ENCODE peak calls at places on chromosomes 1 and 21, in eight cellular contexts. J is cardiac muscle cell; U is psoas muscle; F is IMR-90; E is ovary; Z is MM.1S; C is fibroblast of lung; X is CD4-positive, CD25-positive, alpha-beta regulatory T cell. L is an unnamed sample. For H3K9me3, the result is how much of the 10 kb centered on the place peaks cover.

GRCh38 chr1:84689514-84690396 is 506 bp downstream of the SSX2IP start:
- DNase-seq in J (peak), U (peak), F (peak), E (no peak), Z (peak), C (peak), X (no peak), L (no peak)

GRCh38 chr1:216927111-216927510 is 203.9 kb upstream of the ESRRG start:
- DNase-seq in J (no peak), U (no peak), F (no peak), E (no peak), Z (no peak), C (no peak), X (no peak), L (no peak)

GRCh38 chr1:165353731-165354671 is 2.5 kb downstream of the LMX1A start:
- DNase-seq in J (peak), U (no peak), F (no peak), E (no peak), Z (no peak), C (no peak), X (no peak), L (no peak)

GRCh38 chr21:30718239-30718909 is at the start of gene KRTAP21-3:
- DNase-seq in J (no peak), U (no peak), F (no peak), E (no peak), Z (no peak), C (no peak), X (no peak), L (no peak)

GRCh38 chr1:155009221-155009711 is 6.7 kb downstream of the ZBTB7B start:
- DNase-seq in J (no peak), U (no peak), F (no peak), E (no peak), Z (no peak), C (no peak), X (no peak), L (no peak)

GRCh38 chr1:246320286-246320685 is 186.8 kb downstream of the SMYD3 start:
- DNase-seq in J (no peak), U (no peak), F (peak), E (no peak), Z (no peak), C (peak), X (no peak), L (no peak)

GRCh38 chr1:181033799-181034391 is at the start of gene MR1:
- DNase-seq in J (peak), U (no peak), F (peak), E (no peak), Z (peak), C (peak), X (peak), L (no peak)

GRCh38 chr1:30809514-30810263 is 52.1 kb upstream of the LAPTM5 start:
- DNase-seq in J (peak), U (no peak), F (peak), E (peak), Z (no peak), C (peak), X (no peak), L (no peak)

GRCh38 chr21:42579456-42580075 is 65.9 kb downstream of the SLC37A1 start:
- DNase-seq in J (no peak), U (no peak), F (no peak), E (peak), Z (no peak), C (no peak), X (no peak), L (no peak)

GRCh38 chr1:12159826-12160225 is 7.0 kb upstream of the TNFRSF1B start:
- DNase-seq in J (no peak), U (no peak), F (no peak), E (no peak), Z (no peak), C (no peak), X (peak), L (peak)

GRCh38 chr21:46109251-46110221 is 11.6 kb downstream of the COL6A2 start:
- DNase-seq in J (no peak), U (no peak), F (no peak), E (peak), Z (no peak), C (no peak), X (no peak), L (peak)

DNA sequence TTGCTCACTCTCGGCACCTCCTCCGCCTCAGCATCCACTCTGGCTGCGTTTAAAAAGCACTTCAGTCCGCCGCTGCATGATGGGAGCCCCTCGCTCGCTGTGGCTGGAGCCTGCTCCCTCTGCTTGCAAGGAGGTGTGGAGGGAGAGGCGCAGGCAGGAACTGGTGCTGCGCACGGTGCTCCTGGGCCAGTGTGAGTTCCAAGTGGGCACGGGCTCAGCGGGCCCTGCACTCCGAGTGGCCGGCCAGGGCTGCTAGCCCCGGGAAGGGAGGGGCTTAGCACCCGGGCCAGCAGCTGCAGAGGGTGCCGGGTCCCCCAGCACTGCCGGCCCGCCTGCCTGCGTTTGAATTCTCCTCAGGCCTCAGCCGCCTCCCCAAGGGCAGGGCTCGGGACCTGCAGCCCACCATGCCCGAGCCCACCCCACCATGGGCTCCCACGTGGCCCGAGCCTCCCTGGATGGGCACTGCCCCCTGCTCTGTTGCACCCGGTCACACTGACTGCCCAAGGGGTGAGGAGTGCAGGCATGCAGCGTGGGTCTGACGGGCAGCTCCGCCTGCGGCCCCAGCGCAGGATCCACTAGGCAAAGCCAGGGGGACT is 1599.5 kb downstream of the NCAM2 start:
- DNase-seq in J (no peak), U (no peak), F (no peak), E (no peak), Z (no peak), C (no peak), X (no peak), L (no peak)
- H3K9me3 ChIP-seq in J (under half), U (under half), F (under half), E (under half), Z (under half), C (under half), X (under half), L (under half)

DNA sequence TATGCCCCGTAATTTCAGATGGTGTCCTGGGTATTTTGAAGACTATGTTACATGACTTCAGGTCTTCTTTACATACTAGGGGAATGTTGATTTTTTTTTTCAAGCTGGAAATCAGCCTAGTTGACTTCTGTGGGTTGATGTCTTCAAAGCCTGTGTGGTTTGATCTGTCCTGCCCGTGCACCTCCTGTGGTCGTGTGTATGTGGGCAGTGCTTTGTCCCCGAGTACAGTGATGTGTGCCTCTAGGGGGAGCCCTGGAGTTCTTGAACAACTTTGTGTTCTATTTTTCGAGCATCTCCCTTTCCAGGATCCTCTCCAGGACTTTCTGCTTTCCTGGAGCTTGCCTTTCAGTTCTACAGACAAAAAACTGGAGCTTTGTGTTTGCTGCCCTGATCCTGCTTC is 28.9 kb downstream of the OBSCN start:
- DNase-seq in J (peak), U (no peak), F (peak), E (no peak), Z (no peak), C (peak), X (no peak), L (no peak)
- H3K9me3 ChIP-seq in J (under half), U (under half), F (under half), E (under half), Z (under half), C (under half), X (under half), L (under half)

DNA sequence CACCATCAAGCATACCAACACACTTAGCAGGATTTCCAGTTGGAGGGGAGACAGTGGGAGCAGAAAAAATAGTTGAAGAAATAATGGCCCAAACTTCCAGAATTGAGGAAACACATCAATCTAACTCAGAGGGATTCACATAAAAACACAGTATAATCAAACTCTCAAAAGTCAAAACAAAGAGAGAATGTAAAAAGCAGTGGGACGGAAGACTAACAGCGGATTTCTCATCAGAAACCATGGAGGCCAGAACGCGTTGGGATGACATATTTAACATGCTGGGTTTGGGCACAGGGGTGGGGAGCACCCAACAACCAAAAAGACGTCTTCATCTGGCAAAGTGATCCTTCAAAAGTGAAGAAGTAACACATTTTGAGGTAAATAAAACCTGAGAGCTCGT is 7.0 kb upstream of the KRTAP10-9 start:
- DNase-seq in J (no peak), U (no peak), F (no peak), E (no peak), Z (no peak), C (no peak), X (no peak), L (no peak)
- H3K9me3 ChIP-seq in J (under half), U (under half), F (under half), E (under half), Z (under half), C (under half), X (under half), L (under half)

GRCh38 chr1:82628887-82629286 is 828.2 kb downstream of the ADGRL2 start:
- DNase-seq in J (no peak), U (no peak), F (no peak), E (no peak), Z (no peak), C (no peak), X (no peak), L (no peak)
- H3K9me3 ChIP-seq in J (under half), U (under half), F (under half), E (under half), Z (under half), C (under half), X (under half), L (under half)

GRCh38 chr1:69055223-69055622 is 512.5 kb upstream of the LRRC7 start:
- DNase-seq in J (no peak), U (no peak), F (peak), E (no peak), Z (no peak), C (peak), X (no peak), L (no peak)
- H3K9me3 ChIP-seq in J (under half), U (under half), F (under half), E (under half), Z (under half), C (under half), X (under half), L (under half)

DNA sequence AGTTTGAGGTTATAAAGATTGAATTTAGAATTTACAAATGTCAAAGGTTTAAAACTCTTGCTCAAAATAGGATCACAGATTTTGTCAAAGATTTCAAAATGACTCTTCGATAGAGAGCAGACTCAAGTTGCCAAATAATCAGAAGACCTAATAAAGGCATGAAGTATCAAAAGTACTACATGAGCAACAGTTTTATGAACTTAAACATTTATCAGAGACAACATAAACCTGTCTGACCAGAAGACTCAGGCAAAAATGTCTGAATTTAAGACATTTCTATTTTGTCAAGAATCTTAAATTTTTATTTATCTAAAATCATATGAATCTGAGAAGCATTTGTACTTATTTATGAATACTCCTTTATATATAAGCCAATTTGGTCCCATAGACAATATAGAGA is 330.9 kb downstream of the PTPRU start:
- DNase-seq in J (no peak), U (no peak), F (no peak), E (no peak), Z (no peak), C (peak), X (no peak), L (no peak)
- H3K9me3 ChIP-seq in J (under half), U (under half), F (under half), E (under half), Z (under half), C (under half), X (under half), L (under half)

GRCh38 chr1:152419917-152420316 is 5.9 kb upstream of the CRNN start:
- DNase-seq in J (no peak), U (no peak), F (no peak), E (no peak), Z (no peak), C (no peak), X (no peak), L (no peak)
- H3K9me3 ChIP-seq in J (under half), U (under half), F (under half), E (under half), Z (under half), C (under half), X (under half), L (under half)